ENCODE peak calls at places on chromosome 12, in four cellular contexts. One of them, this sample, is unnamed.

GRCh38 chr12:6540181-6540877 is 6.0 kb downstream of the GAPDH start:
- DNase-seq in foreskin keratinocyte: peak; percentile 93
- DNase-seq in fibroblast of the aortic adventitia: peak; percentile 95
- DNase-seq in transverse colon: peak; percentile 96
- DNase-seq in this sample: peak; percentile 75

GRCh38 chr12:120352117-120352516 is 16.8 kb downstream of the MSI1 start:
- DNase-seq in transverse colon: no peak
- DNase-seq in fibroblast of the aortic adventitia: peak; percentile 12
- DNase-seq in foreskin keratinocyte: peak; percentile 69
- DNase-seq in this sample: no peak

GRCh38 chr12:3171195-3171591 is 94.0 kb downstream of the TSPAN9 start:
- DNase-seq in transverse colon: no peak
- DNase-seq in fibroblast of the aortic adventitia: no peak
- DNase-seq in foreskin keratinocyte: no peak
- DNase-seq in this sample: no peak

GRCh38 chr12:130880411-130880885 is 8.6 kb downstream of the RAN start:
- DNase-seq in foreskin keratinocyte: no peak
- DNase-seq in fibroblast of the aortic adventitia: no peak
- DNase-seq in transverse colon: no peak
- DNase-seq in this sample: no peak

GRCh38 chr12:115267891-115268290 is 583.9 kb upstream of the TBX3 start:
- DNase-seq in fibroblast of the aortic adventitia: peak; percentile 33
- DNase-seq in transverse colon: no peak
- DNase-seq in foreskin keratinocyte: no peak
- DNase-seq in this sample: no peak

GRCh38 chr12:24752763-24753462 is 196.0 kb downstream of the BCAT1 start:
- DNase-seq in transverse colon: no peak
- DNase-seq in fibroblast of the aortic adventitia: no peak
- DNase-seq in foreskin keratinocyte: no peak
- DNase-seq in this sample: no peak

GRCh38 chr12:54941659-54942058 is 42.9 kb downstream of the TESPA1 start:
- DNase-seq in fibroblast of the aortic adventitia: no peak
- DNase-seq in transverse colon: no peak
- DNase-seq in foreskin keratinocyte: no peak
- DNase-seq in this sample: peak; percentile 71

GRCh38 chr12:47078086-47078395 is 1.4 kb upstream of the PCED1B start:
- DNase-seq in foreskin keratinocyte: no peak
- DNase-seq in transverse colon: no peak
- DNase-seq in fibroblast of the aortic adventitia: no peak
- DNase-seq in this sample: no peak

GRCh38 chr12:126891789-126892188 is 1375.2 kb upstream of the TMEM132C start:
- DNase-seq in fibroblast of the aortic adventitia: no peak
- DNase-seq in foreskin keratinocyte: no peak
- DNase-seq in transverse colon: no peak
- DNase-seq in this sample: no peak

GRCh38 chr12:51934080-51934479 is 17.4 kb upstream of the ACVR1B start:
- DNase-seq in transverse colon: no peak
- DNase-seq in foreskin keratinocyte: no peak
- DNase-seq in fibroblast of the aortic adventitia: no peak
- DNase-seq in this sample: no peak

GRCh38 chr12:74889563-74890236 is 319.9 kb downstream of the KCNC2 start:
- DNase-seq in transverse colon: no peak
- DNase-seq in fibroblast of the aortic adventitia: peak; percentile 56
- DNase-seq in foreskin keratinocyte: peak; percentile 86
- DNase-seq in this sample: no peak

GRCh38 chr12:51593539-51593938 is 2.5 kb downstream of the SCN8A start:
- DNase-seq in fibroblast of the aortic adventitia: peak; percentile 72
- DNase-seq in transverse colon: peak; percentile 17
- DNase-seq in foreskin keratinocyte: peak; percentile 52
- DNase-seq in this sample: peak; percentile 73

GRCh38 chr12:30953257-30953656 is 26.7 kb downstream of the TSPAN11 start:
- DNase-seq in foreskin keratinocyte: peak; percentile 54
- DNase-seq in fibroblast of the aortic adventitia: no peak
- DNase-seq in transverse colon: no peak
- DNase-seq in this sample: no peak

GRCh38 chr12:32533971-32534590 is 134.7 kb downstream of the FGD4 start:
- DNase-seq in fibroblast of the aortic adventitia: peak; percentile 87
- DNase-seq in transverse colon: peak; percentile 78
- DNase-seq in foreskin keratinocyte: peak; percentile 60
- DNase-seq in this sample: peak; percentile 24

GRCh38 chr12:108567388-108567787 is 5.0 kb downstream of the ISCU start:
- DNase-seq in foreskin keratinocyte: no peak
- DNase-seq in transverse colon: no peak
- DNase-seq in fibroblast of the aortic adventitia: no peak
- DNase-seq in this sample: no peak

GRCh38 chr12:56221233-56221756 is 427 bp downstream of the RNF41 start:
- DNase-seq in foreskin keratinocyte: peak; percentile 38
- DNase-seq in fibroblast of the aortic adventitia: peak; percentile 94
- DNase-seq in transverse colon: peak; percentile 59
- DNase-seq in this sample: peak; percentile 84

GRCh38 chr12:599756-600155 is 63.5 kb downstream of the NINJ2 start:
- DNase-seq in fibroblast of the aortic adventitia: no peak
- DNase-seq in foreskin keratinocyte: peak; percentile 32
- DNase-seq in transverse colon: no peak
- DNase-seq in this sample: no peak

GRCh38 chr12:108514973-108515814 is at the start of gene FICD:
- DNase-seq in transverse colon: peak; percentile 100
- DNase-seq in foreskin keratinocyte: peak; percentile 96
- DNase-seq in fibroblast of the aortic adventitia: peak; percentile 96
- DNase-seq in this sample: peak; percentile 99

GRCh38 chr12:124323771-124324530 is 29.1 kb downstream of the RFLNA start:
- DNase-seq in fibroblast of the aortic adventitia: peak; percentile 9
- DNase-seq in transverse colon: no peak
- DNase-seq in foreskin keratinocyte: peak; percentile 13
- DNase-seq in this sample: no peak

GRCh38 chr12:82124711-82125110 is 233.5 kb downstream of the CCDC59 start:
- DNase-seq in foreskin keratinocyte: peak; percentile 66
- DNase-seq in transverse colon: no peak
- DNase-seq in fibroblast of the aortic adventitia: peak; percentile 38
- DNase-seq in this sample: no peak

GRCh38 chr12:1978078-1978477 is 26.2 kb downstream of the DCP1B start:
- DNase-seq in transverse colon: no peak
- DNase-seq in fibroblast of the aortic adventitia: peak; percentile 53
- DNase-seq in foreskin keratinocyte: no peak
- DNase-seq in this sample: no peak

GRCh38 chr12:112327209-112327930 is 54.9 kb downstream of the HECTD4 start:
- DNase-seq in transverse colon: no peak
- DNase-seq in foreskin keratinocyte: no peak
- DNase-seq in fibroblast of the aortic adventitia: no peak
- DNase-seq in this sample: no peak

DNA sequence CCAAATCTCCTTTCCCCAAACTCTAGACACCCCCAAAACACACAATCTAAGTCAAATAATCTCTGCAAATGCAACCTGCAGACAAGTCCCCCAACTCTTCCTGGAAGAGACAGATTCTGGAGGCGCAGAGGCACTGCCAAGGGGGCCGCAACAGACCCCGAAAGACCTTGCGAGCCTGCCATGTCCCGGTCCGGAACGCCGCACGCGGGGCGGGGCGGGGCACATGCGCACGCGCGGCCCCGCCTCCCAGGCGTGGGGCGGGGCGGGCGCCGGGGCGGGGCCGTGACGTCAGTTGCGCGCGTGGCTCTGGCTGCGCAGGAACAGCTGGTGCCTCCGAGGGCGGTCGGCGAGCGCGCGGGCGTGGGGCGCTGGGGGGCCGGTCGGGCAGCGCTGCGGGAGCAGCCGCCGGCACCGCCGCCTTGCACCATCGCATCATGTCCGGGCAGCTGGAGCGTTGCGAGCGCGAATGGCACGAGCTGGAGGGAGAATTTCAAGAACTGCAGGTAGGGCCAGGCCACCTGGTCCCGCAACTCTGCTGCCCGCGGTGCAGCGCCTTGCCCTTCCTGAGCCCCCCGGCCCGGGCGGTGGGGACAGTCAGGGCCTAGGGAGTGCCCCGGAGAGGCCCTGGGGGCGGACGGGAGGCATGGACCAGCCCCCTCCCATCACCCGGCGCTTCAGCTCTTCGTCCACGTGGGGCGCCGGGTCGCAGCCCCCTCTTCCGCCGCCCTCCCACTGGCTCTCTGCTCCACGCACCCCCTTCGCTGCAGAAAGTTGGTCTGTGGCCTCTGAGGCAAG is at the start of gene TMEM120B:
- DNase-seq in transverse colon: peak; percentile 88
- DNase-seq in fibroblast of the aortic adventitia: peak; percentile 63
- DNase-seq in foreskin keratinocyte: no peak
- DNase-seq in this sample: peak; percentile 86
- TF ChIP-seq CTCF in transverse colon: no peak
- TF ChIP-seq CTCF in fibroblast of the aortic adventitia: no peak
- TF ChIP-seq CTCF in foreskin keratinocyte: no peak
- TF ChIP-seq CTCF in this sample: peak; percentile 44

GRCh38 chr12:116274552-116275375 is 2.7 kb downstream of the MED13L start:
- DNase-seq in transverse colon: no peak
- DNase-seq in foreskin keratinocyte: no peak
- DNase-seq in fibroblast of the aortic adventitia: no peak
- DNase-seq in this sample: no peak

GRCh38 chr12:116278259-116278595 is 734 bp upstream of the MED13L start:
- DNase-seq in foreskin keratinocyte: no peak
- DNase-seq in transverse colon: no peak
- DNase-seq in fibroblast of the aortic adventitia: no peak
- DNase-seq in this sample: no peak

GRCh38 chr12:116278667-116279066 is 1.2 kb upstream of the MED13L start:
- DNase-seq in transverse colon: no peak
- DNase-seq in foreskin keratinocyte: no peak
- DNase-seq in fibroblast of the aortic adventitia: no peak
- DNase-seq in this sample: no peak

GRCh38 chr12:116276433-116277216 is 868 bp downstream of the MED13L start:
- DNase-seq in transverse colon: peak; percentile 76
- DNase-seq in fibroblast of the aortic adventitia: peak; percentile 74
- DNase-seq in foreskin keratinocyte: peak; percentile 49
- DNase-seq in this sample: peak; percentile 89

DNA sequence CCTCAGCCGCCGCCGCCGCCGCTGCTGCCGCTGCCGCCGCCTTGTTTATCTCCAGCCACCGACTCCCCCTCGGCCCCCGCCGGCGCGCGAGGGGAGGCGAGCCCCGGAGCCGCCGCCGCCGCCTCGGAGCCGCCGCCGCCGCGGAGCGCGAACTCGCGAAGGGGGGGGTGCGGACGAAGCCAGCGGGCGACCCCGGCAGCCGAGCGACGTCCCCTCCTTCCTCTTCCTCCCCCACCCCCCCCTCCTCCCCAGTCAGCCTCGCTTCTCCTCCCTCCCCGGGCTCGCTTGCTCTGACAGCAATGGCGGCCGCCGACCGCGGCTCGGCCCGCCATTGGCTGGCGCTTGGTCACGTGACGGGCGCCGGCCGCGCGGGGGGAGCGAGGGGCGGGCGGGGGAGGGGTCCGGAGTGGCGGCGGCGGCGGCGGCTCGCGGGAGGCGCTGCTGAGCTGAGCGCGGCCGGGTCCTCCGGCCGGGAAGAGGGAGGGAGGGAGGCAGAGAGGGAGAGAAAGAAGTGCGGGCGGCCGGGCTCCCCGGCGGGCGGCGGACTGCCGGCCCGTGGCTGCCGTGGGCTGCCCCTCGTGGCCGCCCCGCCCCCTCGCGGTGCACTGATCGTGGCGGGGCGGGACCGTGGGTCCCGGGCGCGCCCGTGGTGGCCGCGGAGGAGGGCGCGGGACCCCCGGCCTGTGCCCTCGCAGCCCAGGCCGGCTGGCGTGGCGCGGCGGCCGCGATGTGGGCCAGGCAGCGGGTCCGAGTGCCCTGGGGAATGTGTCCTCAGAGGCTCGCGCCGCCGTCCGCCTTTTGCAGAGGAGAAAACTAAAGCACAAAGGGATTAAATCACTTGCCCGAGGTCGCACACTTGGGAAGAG is at the start of gene MED13L:
- DNase-seq in foreskin keratinocyte: peak; percentile 52
- DNase-seq in transverse colon: peak; percentile 91
- DNase-seq in fibroblast of the aortic adventitia: peak; percentile 77
- DNase-seq in this sample: peak; percentile 96
- TF ChIP-seq CTCF in foreskin keratinocyte: peak; percentile 65
- TF ChIP-seq CTCF in transverse colon: no peak
- TF ChIP-seq CTCF in fibroblast of the aortic adventitia: peak; percentile 35
- TF ChIP-seq CTCF in this sample: peak; percentile 44

GRCh38 chr12:132568826-132569480 is 41.4 kb downstream of the LRCOL1 start:
- DNase-seq in foreskin keratinocyte: no peak
- DNase-seq in transverse colon: no peak
- DNase-seq in fibroblast of the aortic adventitia: no peak
- DNase-seq in this sample: no peak
- TF ChIP-seq CTCF in foreskin keratinocyte: no peak
- TF ChIP-seq CTCF in transverse colon: no peak
- TF ChIP-seq CTCF in fibroblast of the aortic adventitia: no peak
- TF ChIP-seq CTCF in this sample: no peak

DNA sequence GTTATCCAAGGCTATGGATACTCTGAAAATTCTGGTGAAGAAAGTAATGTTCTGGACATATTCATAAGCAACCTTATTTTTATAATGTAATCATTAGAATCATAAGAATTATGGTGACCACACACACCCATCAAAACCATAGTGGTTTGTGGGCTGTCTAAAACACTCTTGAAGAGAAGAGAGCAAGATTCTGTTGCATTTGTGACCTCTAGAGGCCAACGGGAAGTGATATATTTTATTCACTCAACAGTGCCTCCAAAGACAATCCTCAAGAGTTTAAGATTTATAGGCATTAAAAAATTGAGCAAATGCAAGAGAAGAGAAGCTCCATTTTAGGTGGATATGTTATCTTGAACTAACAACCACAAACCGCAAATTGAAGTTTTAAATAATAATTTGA is 68.5 kb upstream of the LGR5 start:
- DNase-seq in foreskin keratinocyte: peak; percentile 9
- DNase-seq in fibroblast of the aortic adventitia: peak; percentile 65
- DNase-seq in transverse colon: no peak
- DNase-seq in this sample: no peak
- TF ChIP-seq CTCF in foreskin keratinocyte: peak; percentile 35
- TF ChIP-seq CTCF in fibroblast of the aortic adventitia: peak; percentile 37
- TF ChIP-seq CTCF in transverse colon: no peak
- TF ChIP-seq CTCF in this sample: peak; percentile 33